ENCODE peak calls at places on chromosome 11, in four cellular contexts. G is suprapubic skin; W is CD4-positive, CD25-positive, alpha-beta regulatory T cell; L is WTC11. X is an unnamed sample.

GRCh38 chr11:134034496-134035381 is 34.1 kb upstream of the JAM3 start:
- DNase-seq in W (no peak), G (no peak), L (no peak), X (no peak)

GRCh38 chr11:117633976-117634755 is 162.8 kb downstream of the DSCAML1 start:
- DNase-seq in G (no peak), W (no peak), L (no peak), X (no peak)

GRCh38 chr11:72524711-72525110 is 90.4 kb upstream of the CLPB start:
- DNase-seq in G (no peak), L (no peak), W (no peak), X (peak)

GRCh38 chr11:118251858-118252652 is at the start of gene MPZL3:
- DNase-seq in L (peak), G (peak), W (peak), X (peak)

GRCh38 chr11:90465553-90465952 is 242.7 kb upstream of the CHORDC1 start:
- DNase-seq in L (no peak), W (no peak), G (no peak), X (no peak)

GRCh38 chr11:23539556-23539955 is 679.3 kb upstream of the CCDC179 start:
- DNase-seq in L (no peak), W (no peak), G (no peak), X (peak)

GRCh38 chr11:126893796-126894195 is 106.8 kb downstream of the KIRREL3 start:
- DNase-seq in L (no peak), W (no peak), G (no peak), X (no peak)

GRCh38 chr11:63837027-63837688 is 1.8 kb upstream of the MARK2 start:
- DNase-seq in W (peak), G (peak), L (peak), X (peak)

X was measured in fibroblast of pulmonary artery.